ENCODE peak calls at places on chromosomes 7 and 10, in five cellular contexts. X is cardiac muscle cell, V is ovary, R is psoas muscle, E is kidney epithelial cell. O is an unnamed sample. For H3K36me3, the result is how much of the 10 kb centered on the place peaks cover.

GRCh38 chr7:141558544-141559183 is 7.5 kb downstream of the AGK start:
- DNase-seq in V (no peak), E (no peak), R (no peak), X (peak), O (peak)

GRCh38 chr10:5935628-5936027 is 41.7 kb downstream of the IL15RA start:
- DNase-seq in V (no peak), R (no peak), E (no peak), X (no peak), O (no peak)

GRCh38 chr7:155789001-155789725 is 23.1 kb downstream of the SHH start:
- DNase-seq in V (no peak), X (no peak), R (no peak), E (no peak), O (no peak)

GRCh38 chr7:72805526-72806494 is 22.2 kb downstream of the TYW1B start:
- DNase-seq in R (no peak), E (no peak), V (no peak), X (peak), O (peak)

GRCh38 chr7:120740348-120740747 is 117.6 kb downstream of the TSPAN12 start:
- DNase-seq in X (peak), R (no peak), V (no peak), E (no peak), O (no peak)

GRCh38 chr10:100993986-100994708 is 5.5 kb upstream of the LZTS2 start:
- DNase-seq in X (peak), V (peak), R (no peak), E (no peak), O (no peak)

GRCh38 chr10:11782793-11783557 is 40.2 kb upstream of the PROSER2 start:
- DNase-seq in E (peak), V (no peak), R (no peak), X (peak), O (no peak)

GRCh38 chr10:121436630-121437311 is 161.5 kb downstream of the FGFR2 start:
- DNase-seq in X (no peak), V (no peak), E (no peak), R (no peak), O (no peak)

GRCh38 chr10:79055100-79055782 is 13.5 kb upstream of the ZMIZ1 start:
- DNase-seq in E (no peak), R (peak), V (peak), X (no peak), O (no peak)

GRCh38 chr7:51224811-51225581 is 91.6 kb downstream of the COBL start:
- DNase-seq in X (no peak), R (peak), E (no peak), V (no peak), O (no peak)

GRCh38 chr7:146116452-146117219 is at the start of gene CNTNAP2:
- DNase-seq in E (peak), X (peak), R (no peak), V (no peak), O (no peak)

GRCh38 chr7:131294553-131294952 is 33.1 kb upstream of the MKLN1 start:
- DNase-seq in V (no peak), E (no peak), X (peak), R (no peak), O (no peak)

GRCh38 chr10:116892873-116893685 is 43.8 kb downstream of the ENO4 start:
- DNase-seq in E (no peak), V (no peak), R (no peak), X (peak), O (no peak)

GRCh38 chr10:77230194-77230593 is 407.4 kb downstream of the KCNMA1 start:
- DNase-seq in X (peak), E (peak), V (no peak), R (no peak), O (peak)

GRCh38 chr10:98035599-98035998 is 5.2 kb upstream of the CRTAC1 start:
- DNase-seq in X (no peak), E (no peak), V (no peak), R (no peak), O (no peak)

GRCh38 chr10:43965033-43965917 is 316.6 kb upstream of the ZNF32 start:
- DNase-seq in X (peak), E (no peak), V (no peak), R (no peak), O (peak)

GRCh38 chr7:82506702-82507101 is 63.1 kb upstream of the CACNA2D1 start:
- DNase-seq in R (peak), V (peak), E (no peak), X (peak), O (no peak)

GRCh38 chr10:132616170-132616994 is 78.8 kb downstream of the INPP5A start:
- DNase-seq in E (no peak), V (no peak), X (no peak), R (no peak), O (no peak)

GRCh38 chr10:4254101-4254994 is 469.3 kb upstream of the KLF6 start:
- DNase-seq in X (peak), E (no peak), V (no peak), R (no peak), O (peak)

GRCh38 chr7:157691521-157692155 is 354.8 kb downstream of the DNAJB6 start:
- DNase-seq in X (no peak), E (no peak), V (no peak), R (no peak), O (no peak)

GRCh38 chr10:6737080-6737641 is 157.1 kb upstream of the PRKCQ start:
- DNase-seq in E (peak), R (peak), V (no peak), X (peak), O (no peak)

GRCh38 chr7:108171164-108171563 is 41.0 kb upstream of the LAMB4 start:
- DNase-seq in V (no peak), R (no peak), X (no peak), E (no peak), O (no peak)

GRCh38 chr10:6202684-6203330 is at the start of gene PFKFB3:
- DNase-seq in E (peak), X (peak), R (peak), V (peak), O (no peak)

GRCh38 chr7:135514856-135515255 is 5.0 kb upstream of the CNOT4 start:
- DNase-seq in V (no peak), R (no peak), E (no peak), X (no peak), O (no peak)

GRCh38 chr10:110389250-110389649 is 84.5 kb upstream of the SMNDC1 start:
- DNase-seq in E (no peak), R (no peak), X (no peak), V (no peak), O (no peak)

GRCh38 chr7:151838861-151839381 is 38.0 kb downstream of the PRKAG2 start:
- DNase-seq in X (no peak), R (peak), V (no peak), E (no peak), O (no peak)

GRCh38 chr10:44948713-44949112 is 10.9 kb upstream of the RASSF4 start:
- DNase-seq in E (no peak), V (no peak), X (no peak), R (no peak), O (no peak)

GRCh38 chr10:97843296-97843671 is 6.4 kb upstream of the GOLGA7B start:
- DNase-seq in R (no peak), E (no peak), V (no peak), X (no peak), O (no peak)

GRCh38 chr7:130884437-130885417 is 150.7 kb upstream of the KLF14 start:
- DNase-seq in X (peak), R (no peak), E (peak), V (no peak), O (no peak)

GRCh38 chr7:27164381-27165088 is 802 bp downstream of the HOXA9 start:
- DNase-seq in V (no peak), R (peak), X (no peak), E (no peak), O (no peak)

GRCh38 chr10:48838830-48839229 is 100.8 kb downstream of the LRRC18 start:
- DNase-seq in E (no peak), R (no peak), X (no peak), V (no peak), O (no peak)
- H3K36me3 ChIP-seq in E (under half), R (under half), X (under half), V (under half), O (under half)

GRCh38 chr7:44391171-44391570 is 65.8 kb upstream of the CAMK2B start:
- DNase-seq in E (no peak), R (no peak), X (no peak), V (no peak), O (no peak)

GRCh38 chr7:44393238-44394111 is 68.1 kb upstream of the CAMK2B start:
- DNase-seq in E (no peak), R (no peak), X (no peak), V (no peak), O (no peak)

GRCh38 chr7:44391746-44392617 is 66.6 kb upstream of the CAMK2B start:
- DNase-seq in R (no peak), E (no peak), X (no peak), V (no peak), O (no peak)

GRCh38 chr7:44394112-44394447 is 68.7 kb upstream of the CAMK2B start:
- DNase-seq in E (no peak), X (no peak), R (no peak), V (no peak), O (no peak)

DNA sequence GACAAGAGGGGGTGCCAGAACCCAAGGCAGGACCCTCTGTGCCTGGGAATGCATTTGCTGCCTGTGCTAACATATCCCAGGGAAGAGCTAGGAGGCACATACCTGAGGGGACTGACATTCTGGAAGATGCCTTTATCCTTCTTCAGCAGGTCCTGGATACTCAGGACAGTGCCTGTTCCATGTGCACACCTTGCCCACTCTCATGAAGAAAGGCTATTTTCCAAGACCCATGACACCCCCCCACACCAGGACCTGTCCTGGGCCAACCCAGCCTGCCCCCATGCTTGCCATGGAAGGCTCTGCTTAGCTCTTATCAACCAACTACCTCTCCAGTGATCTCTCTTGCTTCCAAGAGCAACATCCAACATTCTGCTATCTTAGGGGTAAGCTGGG is 67.2 kb upstream of the CAMK2B start:
- DNase-seq in E (no peak), R (no peak), X (no peak), V (no peak), O (no peak)
- H3K36me3 ChIP-seq in E (under half), R (half or more), X (under half), V (under half), O (under half)

DNA sequence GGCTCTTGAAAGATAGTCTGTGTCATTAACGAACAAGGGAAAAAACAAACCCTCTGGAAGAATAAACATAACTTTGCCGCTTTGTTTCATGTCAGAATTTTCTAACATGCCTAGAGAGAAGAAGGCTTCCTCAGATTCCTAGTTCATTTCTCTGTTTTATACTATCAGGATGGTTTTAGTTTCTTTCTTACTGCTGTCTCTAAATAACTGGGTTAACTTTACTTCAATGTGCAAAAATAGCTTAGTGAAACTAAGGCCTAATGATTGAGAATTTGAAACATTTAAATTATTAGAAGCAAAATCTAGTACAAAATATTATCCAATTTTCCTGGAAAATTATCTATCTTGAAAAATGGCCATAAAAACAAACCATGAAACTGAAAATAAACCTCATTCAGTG is 72.1 kb upstream of the OGDHL start:
- DNase-seq in V (no peak), X (no peak), R (no peak), E (no peak), O (no peak)
- H3K36me3 ChIP-seq in V (under half), X (under half), R (under half), E (under half), O (under half)

DNA sequence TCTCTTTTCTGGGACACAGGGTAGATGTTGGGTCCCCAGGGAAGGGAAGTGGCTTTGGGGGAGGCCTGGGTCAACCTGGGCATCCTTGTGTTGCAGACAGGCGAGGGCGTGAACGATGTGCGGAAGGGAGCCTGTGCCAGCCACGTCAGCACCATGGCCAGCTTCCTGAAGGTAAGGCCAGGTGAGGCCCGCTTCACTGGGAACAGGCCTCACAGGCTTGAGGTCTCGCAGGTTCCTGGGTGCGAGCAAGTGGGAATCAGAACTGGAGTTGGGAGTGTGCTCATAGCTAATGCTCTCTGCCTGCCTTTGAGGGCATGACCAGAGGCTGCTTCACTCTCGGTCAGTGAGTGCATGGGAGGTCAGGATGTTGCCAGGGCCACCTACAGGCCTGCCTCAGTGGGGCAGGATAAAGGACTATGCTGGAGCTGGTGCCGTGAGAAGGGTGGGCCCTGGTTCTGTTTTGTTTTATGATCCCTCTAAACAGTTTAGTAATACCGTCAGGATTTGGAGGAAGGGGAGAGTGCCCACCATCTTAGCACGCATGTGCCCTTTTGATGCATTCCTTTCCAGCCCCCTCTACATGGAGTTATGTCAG is 8.4 kb downstream of the DBNL start:
- DNase-seq in X (no peak), R (peak), E (no peak), V (peak), O (no peak)
- H3K36me3 ChIP-seq in X (under half), R (half or more), E (under half), V (under half), O (under half)

DNA sequence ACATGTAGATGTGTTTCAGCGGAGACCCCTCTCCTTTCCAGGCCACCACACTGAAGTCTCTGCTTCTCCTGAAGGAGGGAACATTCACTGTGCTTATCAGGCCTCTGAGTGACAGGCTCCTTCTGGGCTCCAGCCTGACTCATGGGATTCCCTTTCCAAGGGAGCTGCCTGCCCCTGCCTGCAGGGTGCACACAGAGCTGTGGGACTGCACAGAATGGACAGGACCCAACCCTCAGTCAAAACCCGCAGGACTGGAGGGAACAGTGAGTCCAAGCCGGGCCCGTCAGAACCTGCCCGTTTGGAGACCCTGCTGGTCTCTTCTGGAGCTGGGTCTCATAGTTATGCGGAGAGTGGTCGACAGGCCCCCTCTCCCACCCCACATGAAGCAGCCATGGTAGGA is 32.6 kb downstream of the PLAC9 start:
- DNase-seq in X (peak), E (no peak), V (no peak), R (no peak), O (no peak)
- H3K36me3 ChIP-seq in X (under half), E (under half), V (under half), R (half or more), O (half or more)

GRCh38 chr7:80095545-80095944 is 39.1 kb upstream of the GNAI1 start:
- DNase-seq in R (no peak), X (peak), E (no peak), V (no peak), O (no peak)
- H3K36me3 ChIP-seq in R (under half), X (under half), E (under half), V (under half), O (under half)

DNA sequence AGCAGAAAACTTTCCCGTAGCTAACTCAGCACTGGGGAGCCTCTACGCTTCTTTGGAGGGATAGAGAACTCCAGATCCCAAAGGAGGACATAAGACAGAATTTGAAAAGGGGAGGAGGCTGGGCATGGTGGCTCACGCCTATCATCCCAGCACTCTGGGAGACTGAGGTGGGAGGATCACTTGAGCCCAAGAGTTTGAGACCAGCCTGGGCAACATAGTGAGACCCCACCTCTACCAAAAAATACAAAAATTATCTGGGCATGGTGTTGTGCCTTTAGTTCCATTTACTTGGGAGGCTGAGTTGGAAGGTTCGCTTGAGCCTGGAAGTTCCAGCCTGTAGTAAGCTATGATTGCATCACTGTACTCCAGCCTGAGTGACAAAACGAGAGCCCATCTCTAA is 166.0 kb upstream of the SH2B2 start:
- DNase-seq in V (no peak), X (no peak), E (no peak), R (no peak), O (no peak)
- H3K36me3 ChIP-seq in V (under half), X (under half), E (under half), R (under half), O (under half)

DNA sequence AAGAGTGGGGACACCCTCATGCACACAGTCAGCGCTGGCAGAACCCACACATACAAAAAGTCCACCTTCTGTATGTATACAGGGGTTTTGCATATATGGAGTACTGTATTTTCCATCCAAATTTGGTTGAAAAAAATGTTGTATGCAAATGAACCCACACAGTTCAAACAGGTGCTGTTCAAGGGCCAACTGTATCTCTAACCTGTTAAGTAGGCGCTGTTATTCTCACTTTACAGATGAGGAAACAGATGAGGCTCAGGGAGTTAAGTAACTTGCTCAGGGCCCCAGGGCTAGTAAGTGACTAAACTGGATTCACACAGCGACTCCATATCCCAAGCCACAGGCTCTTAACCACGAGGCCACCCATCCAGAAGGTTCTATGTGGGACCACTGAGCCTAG is 69.9 kb downstream of the C10orf105 start:
- DNase-seq in E (no peak), V (no peak), X (no peak), R (no peak), O (no peak)
- H3K36me3 ChIP-seq in E (under half), V (under half), X (under half), R (under half), O (under half)

GRCh38 chr10:17235136-17235535 is 7.1 kb downstream of the VIM start:
- DNase-seq in E (no peak), V (no peak), R (no peak), X (no peak), O (no peak)

GRCh38 chr10:17237915-17238444 is 9.9 kb downstream of the VIM start:
- DNase-seq in R (no peak), V (no peak), E (no peak), X (no peak), O (no peak)

GRCh38 chr10:17237163-17237562 is 9.1 kb downstream of the VIM start:
- DNase-seq in R (no peak), V (no peak), X (no peak), E (no peak), O (no peak)

GRCh38 chr10:17234541-17234940 is 6.5 kb downstream of the VIM start:
- DNase-seq in E (no peak), R (no peak), V (no peak), X (no peak), O (no peak)

GRCh38 chr10:17236468-17236886 is 8.4 kb downstream of the VIM start:
- DNase-seq in X (no peak), V (no peak), R (no peak), E (no peak), O (no peak)
- H3K36me3 ChIP-seq in X (half or more), V (under half), R (half or more), E (under half), O (under half)